ENCODE peak calls at places on chromosomes 16 and 17, in four cellular contexts. Y, P, X and E are unnamed samples.

GRCh38 chr17:39996162-39996561 is 15.6 kb downstream of the PSMD3 start:
- DNase-seq in Y (no peak), P (no peak), X (no peak), E (no peak)

GRCh38 chr17:37490638-37491614 is 1.2 kb downstream of the DUSP14 start:
- DNase-seq in Y (no peak), P (no peak), X (no peak), E (no peak)

GRCh38 chr17:42358434-42358833 is 29.8 kb downstream of the STAT3 start:
- DNase-seq in X (no peak), P (no peak), Y (no peak), E (no peak)

GRCh38 chr17:8753976-8754440 is 4.3 kb downstream of the SPDYE4 start:
- DNase-seq in Y (no peak), P (no peak), X (no peak), E (no peak)

GRCh38 chr17:38706625-38707298 is 1.7 kb downstream of the MLLT6 start:
- DNase-seq in P (no peak), Y (no peak), X (no peak), E (no peak)

GRCh38 chr17:50260501-50260911 is 13.8 kb upstream of the TMEM92 start:
- DNase-seq in Y (no peak), X (peak), P (no peak), E (no peak)

GRCh38 chr16:89004209-89004831 is 27.3 kb upstream of the CBFA2T3 start:
- DNase-seq in Y (no peak), X (no peak), P (no peak), E (no peak)

GRCh38 chr16:12067714-12068401 is 91.3 kb downstream of the SNX29 start:
- DNase-seq in P (peak), X (peak), Y (peak), E (peak)

GRCh38 chr16:63461248-63461841 is 1425.1 kb upstream of the CDH8 start:
- DNase-seq in Y (peak), P (peak), X (peak), E (no peak)

GRCh38 chr16:88194397-88195020 is 188.2 kb upstream of the ZNF469 start:
- DNase-seq in X (no peak), Y (no peak), P (no peak), E (no peak)

GRCh38 chr16:57257455-57258070 is 12.5 kb downstream of the ARL2BP start:
- DNase-seq in P (no peak), X (peak), Y (no peak), E (no peak)

GRCh38 chr16:11123666-11124065 is 132.3 kb downstream of the SOCS1 start:
- DNase-seq in X (no peak), P (no peak), Y (no peak), E (no peak)

GRCh38 chr16:72884037-72884436 is 163.9 kb downstream of the ZFHX3 start:
- DNase-seq in Y (no peak), P (no peak), X (no peak), E (no peak)

GRCh38 chr17:67456103-67456502 is 79.0 kb downstream of the PITPNC1 start:
- DNase-seq in X (no peak), P (no peak), Y (no peak), E (no peak)

GRCh38 chr17:39094607-39095308 is 56.7 kb downstream of the PLXDC1 start:
- DNase-seq in Y (no peak), P (no peak), X (no peak), E (no peak)

GRCh38 chr17:28199115-28199514 is 119.9 kb upstream of the TMEM97 start:
- DNase-seq in Y (no peak), X (no peak), P (no peak), E (no peak)

GRCh38 chr17:58330544-58330996 is 2.0 kb upstream of the TSPOAP1 start:
- DNase-seq in X (no peak), P (no peak), Y (no peak), E (no peak)

GRCh38 chr16:19804538-19805323 is 79.9 kb downstream of the GPRC5B start:
- DNase-seq in P (no peak), Y (no peak), X (no peak), E (no peak)

GRCh38 chr17:70034158-70034557 is 40.9 kb upstream of the KCNJ16 start:
- DNase-seq in X (no peak), P (no peak), Y (no peak), E (no peak)

GRCh38 chr17:47731396-47731795 is 1.6 kb upstream of the TBX21 start:
- DNase-seq in P (no peak), X (no peak), Y (no peak), E (no peak)

GRCh38 chr16:65572156-65572555 is 450.3 kb upstream of the CDH11 start:
- DNase-seq in P (peak), X (no peak), Y (peak), E (no peak)

GRCh38 chr17:57599271-57600045 is 145.6 kb downstream of the CCDC182 start:
- DNase-seq in P (no peak), Y (no peak), X (no peak), E (no peak)

GRCh38 chr17:82648761-82649474 is 674 bp upstream of the WDR45B start:
- DNase-seq in Y (no peak), X (peak), P (no peak), E (no peak)

GRCh38 chr16:49373504-49373903 is at the start of gene C16orf78:
- DNase-seq in P (no peak), Y (no peak), X (no peak), E (no peak)

GRCh38 chr16:77788196-77789084 is at the start of gene VAT1L:
- DNase-seq in X (peak), P (no peak), Y (no peak), E (no peak)

GRCh38 chr16:57994778-57995177 is 5.7 kb downstream of the ZNF319 start:
- DNase-seq in P (no peak), X (no peak), Y (no peak), E (peak)

GRCh38 chr17:82372591-82373452 is 1.3 kb downstream of the UTS2R start:
- DNase-seq in P (no peak), X (no peak), Y (no peak), E (no peak)

GRCh38 chr17:54900457-54901229 is at the start of gene TOM1L1:
- DNase-seq in X (peak), Y (no peak), P (no peak), E (no peak)

GRCh38 chr17:70478883-70479282 is 309.6 kb downstream of the KCNJ2 start:
- DNase-seq in Y (no peak), P (no peak), X (no peak), E (no peak)

GRCh38 chr17:75471207-75471606 is 14.8 kb downstream of the TMEM94 start:
- DNase-seq in Y (no peak), P (no peak), X (no peak), E (no peak)

GRCh38 chr17:1639549-1639948 is 6.0 kb downstream of the SCARF1 start:
- DNase-seq in P (no peak), Y (no peak), X (no peak), E (no peak)

GRCh38 chr16:19274178-19274797 is 11.2 kb upstream of the CLEC19A start:
- DNase-seq in X (no peak), Y (no peak), P (no peak), E (no peak)

GRCh38 chr17:82942166-82943130 is 102.6 kb upstream of the ZNF750 start:
- DNase-seq in Y (no peak), P (no peak), X (no peak), E (no peak)